ENCODE peak calls at places on chromosome 16, in nine cellular contexts. S, O, U, Y, H, K, M, R and Q are unnamed samples.

GRCh38 chr16:11497329-11497805 is 89.4 kb downstream of the LITAF start:
- DNase-seq in M (peak), K (peak), U (no peak), H (peak), Y (peak), S (peak), R (peak), O (peak), Q (peak)

GRCh38 chr16:49599281-49599680 is 225.7 kb downstream of the C16orf78 start:
- DNase-seq in K (no peak), R (no peak), H (no peak), O (no peak), M (no peak), U (no peak), S (no peak), Y (no peak), Q (peak)

GRCh38 chr16:57745768-57746167 is 10.2 kb downstream of the KATNB1 start:
- DNase-seq in M (no peak), S (no peak), R (no peak), K (peak), Y (no peak), H (no peak), O (peak), U (no peak), Q (no peak)

GRCh38 chr16:20740901-20741491 is 622 bp downstream of the THUMPD1 start:
- DNase-seq in S (peak), O (peak), U (peak), M (peak), Y (peak), H (peak), K (peak), R (peak), Q (peak)

GRCh38 chr16:31694461-31694860 is 166.8 kb downstream of the AHSP start:
- DNase-seq in R (no peak), S (no peak), U (no peak), H (no peak), O (no peak), Y (no peak), M (no peak), K (no peak), Q (no peak)

GRCh38 chr16:17970366-17970765 is 366.2 kb downstream of the NPIPA8 start:
- DNase-seq in U (no peak), M (no peak), S (no peak), R (no peak), Y (no peak), K (no peak), H (no peak), O (no peak), Q (no peak)

GRCh38 chr16:55370762-55371482 is 46.9 kb downstream of the IRX6 start:
- DNase-seq in S (peak), R (peak), M (peak), K (peak), H (peak), Y (no peak), O (peak), U (peak), Q (peak)

GRCh38 chr16:88558457-88559442 is 11.5 kb upstream of the ZC3H18 start:
- DNase-seq in O (peak), R (peak), H (peak), Y (peak), K (peak), M (peak), U (peak), S (peak), Q (no peak)